ENCODE peak calls at places on chromosome 15, in four cellular contexts. F is T-helper 9 cell, B is fibroblast of pulmonary artery, N is HTR-8/SVneo. Y is an unnamed sample.
A peak's percentile ranks its signal among the peaks of the same experiment; 100 is the strongest.

GRCh38 chr15:40511093-40511471 is 40.3 kb downstream of the CHST14 start:
- DNase-seq in F (no peak), B (no peak), N (no peak), Y (no peak)

GRCh38 chr15:63763476-63764123 is 70.1 kb downstream of the HERC1 start:
- DNase-seq in F (no peak), B (peak; percentile 6), N (no peak), Y (peak; percentile 4)

GRCh38 chr15:92819312-92820232 is 80.6 kb upstream of the CHD2 start:
- DNase-seq in F (no peak), B (no peak), N (no peak), Y (no peak)

GRCh38 chr15:89034305-89034704 is 54.0 kb upstream of the ABHD2 start:
- DNase-seq in F (no peak), B (peak; percentile 43), N (peak; percentile 45), Y (no peak)

GRCh38 chr15:83457149-83457548 is 10.0 kb downstream of the SH3GL3 start:
- DNase-seq in F (no peak), B (no peak), N (no peak), Y (no peak)

GRCh38 chr15:29676961-29677402 is 145.3 kb downstream of the TJP1 start:
- DNase-seq in F (no peak), B (peak; percentile 63), N (no peak), Y (no peak)

GRCh38 chr15:77821188-77821958 is 188.7 kb upstream of the LINGO1 start:
- DNase-seq in F (no peak), B (peak; percentile 68), N (peak; percentile 80), Y (no peak)

GRCh38 chr15:74790080-74790916 is 8.4 kb downstream of the CSK start:
- DNase-seq in F (peak; percentile 33), B (peak; percentile 69), N (peak; percentile 54), Y (peak; percentile 71)

GRCh38 chr15:31554261-31554660 is 227.6 kb downstream of the KLF13 start:
- DNase-seq in F (no peak), B (peak; percentile 89), N (peak; percentile 8), Y (peak; percentile 4)

GRCh38 chr15:91553455-91553854 is 300.1 kb upstream of the SLCO3A1 start:
- DNase-seq in F (no peak), B (no peak), N (no peak), Y (no peak)

GRCh38 chr15:80925597-80926059 is 64.0 kb downstream of the MESD start:
- DNase-seq in F (no peak), B (no peak), N (no peak), Y (no peak)

GRCh38 chr15:60255390-60255789 is 142.4 kb downstream of the ANXA2 start:
- DNase-seq in F (no peak), B (no peak), N (peak; percentile 6), Y (no peak)

GRCh38 chr15:80864666-80865065 is 85.5 kb downstream of the CEMIP start:
- DNase-seq in F (no peak), B (no peak), N (no peak), Y (no peak)

GRCh38 chr15:40871749-40872617 is 2.1 kb downstream of the RHOV start:
- DNase-seq in F (no peak), B (no peak), N (no peak), Y (no peak)

GRCh38 chr15:38520035-38520434 is 44.6 kb downstream of the RASGRP1 start:
- DNase-seq in F (no peak), B (no peak), N (no peak), Y (no peak)

GRCh38 chr15:81279621-81280051 is 44.3 kb downstream of the STARD5 start:
- DNase-seq in F (no peak), B (peak; percentile 22), N (no peak), Y (no peak)

GRCh38 chr15:47366884-47367283 is 350.4 kb upstream of the SEMA6D start:
- DNase-seq in F (no peak), B (no peak), N (no peak), Y (no peak)

GRCh38 chr15:43514241-43515057 is 3.0 kb upstream of the MAP1A start:
- DNase-seq in F (no peak), B (peak; percentile 26), N (no peak), Y (no peak)

GRCh38 chr15:94611656-94612055 is 380.3 kb downstream of the MCTP2 start:
- DNase-seq in F (no peak), B (no peak), N (no peak), Y (no peak)

GRCh38 chr15:35481992-35482391 is 64.0 kb downstream of the DPH6 start:
- DNase-seq in F (no peak), B (peak; percentile 69), N (peak; percentile 62), Y (peak; percentile 52)

GRCh38 chr15:28128036-28128435 is 28.9 kb upstream of the OCA2 start:
- DNase-seq in F (no peak), B (no peak), N (no peak), Y (no peak)

GRCh38 chr15:91890614-91891013 is 37.1 kb downstream of the SLCO3A1 start:
- DNase-seq in F (no peak), B (peak; percentile 29), N (no peak), Y (no peak)

GRCh38 chr15:45642203-45642932 is 7.5 kb downstream of the SQOR start:
- DNase-seq in F (no peak), B (peak; percentile 93), N (no peak), Y (no peak)

GRCh38 chr15:25176991-25177954 is 222.5 kb downstream of the SNRPN start:
- DNase-seq in F (no peak), B (no peak), N (no peak), Y (no peak)

GRCh38 chr15:34642252-34642651 is 58.8 kb upstream of the GOLGA8B start:
- DNase-seq in F (no peak), B (no peak), N (no peak), Y (no peak)

GRCh38 chr15:79168922-79169322 is 78.3 kb upstream of the RASGRF1 start:
- DNase-seq in F (no peak), B (peak; percentile 64), N (no peak), Y (no peak)

GRCh38 chr15:75201609-75202250 is at the start of gene C15orf39:
- DNase-seq in F (peak; percentile 67), B (peak; percentile 73), N (peak; percentile 85), Y (no peak)

GRCh38 chr15:45091581-45091980 is 22.4 kb downstream of the DUOX2 start:
- DNase-seq in F (no peak), B (no peak), N (no peak), Y (no peak)

GRCh38 chr15:73240864-73241499 is 127.8 kb downstream of the HCN4 start:
- DNase-seq in F (peak; percentile 63), B (peak; percentile 78), N (peak; percentile 82), Y (no peak)

GRCh38 chr15:78034495-78035191 is 42.9 kb downstream of the TBC1D2B start:
- DNase-seq in F (peak; percentile 70), B (no peak), N (no peak), Y (no peak)

GRCh38 chr15:67148196-67148701 is 82.8 kb downstream of the SMAD3 start:
- DNase-seq in F (no peak), B (peak; percentile 63), N (peak; percentile 39), Y (no peak)

GRCh38 chr15:28037969-28038640 is 61.0 kb downstream of the OCA2 start:
- DNase-seq in F (no peak), B (no peak), N (no peak), Y (no peak)

GRCh38 chr15:70035051-70035718 is 62.5 kb downstream of the TLE3 start:
- DNase-seq in F (no peak), B (no peak), N (no peak), Y (no peak)

GRCh38 chr15:69784808-69785550 is 312.7 kb downstream of the TLE3 start:
- DNase-seq in F (no peak), B (no peak), N (no peak), Y (no peak)

GRCh38 chr15:88791637-88792036 is 11.6 kb upstream of the ACAN start:
- DNase-seq in F (no peak), B (no peak), N (no peak), Y (no peak)

GRCh38 chr15:78640840-78641733 is at the start of gene CHRNB4:
- DNase-seq in F (no peak), B (peak; percentile 27), N (peak; percentile 49), Y (no peak)

GRCh38 chr15:89707577-89707976 is 17.0 kb downstream of the WDR93 start:
- DNase-seq in F (no peak), B (no peak), N (no peak), Y (no peak)

GRCh38 chr15:65355173-65355982 is 22.4 kb downstream of the IGDCC3 start:
- DNase-seq in F (no peak), B (no peak), N (no peak), Y (no peak)

GRCh38 chr15:98150531-98150930 is 190.0 kb downstream of the ARRDC4 start:
- DNase-seq in F (no peak), B (no peak), N (no peak), Y (no peak)

GRCh38 chr15:25438601-25439455 is at the start of gene UBE3A:
- DNase-seq in F (peak; percentile 79), B (peak; percentile 94), N (peak; percentile 56), Y (peak; percentile 50)